ENCODE peak calls at places on chromosomes 2 and 18, in ten cellular contexts. One of them, this sample, is unnamed.

GRCh38 chr18:76487782-76488181 is 7.3 kb downstream of the ZNF516 start:
- DNase-seq in esophagus squamous epithelium: no peak
- DNase-seq in T-helper 1 cell: no peak
- DNase-seq in T-helper 9 cell: no peak
- DNase-seq in epithelial cell of prostate: no peak
- DNase-seq in iPS DF 19.7: no peak
- DNase-seq in COR-L47: no peak
- DNase-seq in activated T-helper 1 cell treated with Interleukin-2 at 50 U/mL for 16 hours: no peak
- DNase-seq in Daoy: no peak
- DNase-seq in activated CD8-positive, alpha-beta T cell treated with anti-CD3 and anti-CD28 coated beads for 36 hours: no peak
- DNase-seq in this sample: no peak

GRCh38 chr2:74835831-74836674 is 2.1 kb downstream of the HK2 start:
- DNase-seq in esophagus squamous epithelium: no peak
- DNase-seq in T-helper 1 cell: peak
- DNase-seq in T-helper 9 cell: no peak
- DNase-seq in epithelial cell of prostate: no peak
- DNase-seq in iPS DF 19.7: peak
- DNase-seq in COR-L47: peak
- DNase-seq in activated T-helper 1 cell treated with Interleukin-2 at 50 U/mL for 16 hours: no peak
- DNase-seq in Daoy: peak
- DNase-seq in activated CD8-positive, alpha-beta T cell treated with anti-CD3 and anti-CD28 coated beads for 36 hours: no peak
- DNase-seq in this sample: no peak

GRCh38 chr18:292271-292670 is 24.4 kb upstream of the THOC1 start:
- DNase-seq in esophagus squamous epithelium: no peak
- DNase-seq in T-helper 1 cell: no peak
- DNase-seq in T-helper 9 cell: no peak
- DNase-seq in epithelial cell of prostate: no peak
- DNase-seq in iPS DF 19.7: no peak
- DNase-seq in COR-L47: no peak
- DNase-seq in activated T-helper 1 cell treated with Interleukin-2 at 50 U/mL for 16 hours: no peak
- DNase-seq in Daoy: no peak
- DNase-seq in activated CD8-positive, alpha-beta T cell treated with anti-CD3 and anti-CD28 coated beads for 36 hours: no peak
- DNase-seq in this sample: no peak

GRCh38 chr2:100840519-100840918 is 20.6 kb downstream of the NPAS2 start:
- DNase-seq in esophagus squamous epithelium: no peak
- DNase-seq in T-helper 1 cell: no peak
- DNase-seq in T-helper 9 cell: no peak
- DNase-seq in epithelial cell of prostate: no peak
- DNase-seq in iPS DF 19.7: no peak
- DNase-seq in COR-L47: no peak
- DNase-seq in activated T-helper 1 cell treated with Interleukin-2 at 50 U/mL for 16 hours: no peak
- DNase-seq in Daoy: no peak
- DNase-seq in activated CD8-positive, alpha-beta T cell treated with anti-CD3 and anti-CD28 coated beads for 36 hours: no peak
- DNase-seq in this sample: no peak

GRCh38 chr2:238265605-238266004 is 22.8 kb downstream of the PER2 start:
- DNase-seq in esophagus squamous epithelium: no peak
- DNase-seq in T-helper 1 cell: no peak
- DNase-seq in T-helper 9 cell: no peak
- DNase-seq in epithelial cell of prostate: no peak
- DNase-seq in iPS DF 19.7: no peak
- DNase-seq in COR-L47: no peak
- DNase-seq in activated T-helper 1 cell treated with Interleukin-2 at 50 U/mL for 16 hours: no peak
- DNase-seq in Daoy: no peak
- DNase-seq in activated CD8-positive, alpha-beta T cell treated with anti-CD3 and anti-CD28 coated beads for 36 hours: no peak
- DNase-seq in this sample: no peak

GRCh38 chr2:30300456-30301221 is 69.3 kb downstream of the LBH start:
- DNase-seq in esophagus squamous epithelium: no peak
- DNase-seq in T-helper 1 cell: no peak
- DNase-seq in T-helper 9 cell: no peak
- DNase-seq in epithelial cell of prostate: no peak
- DNase-seq in iPS DF 19.7: no peak
- DNase-seq in COR-L47: no peak
- DNase-seq in activated T-helper 1 cell treated with Interleukin-2 at 50 U/mL for 16 hours: no peak
- DNase-seq in Daoy: no peak
- DNase-seq in activated CD8-positive, alpha-beta T cell treated with anti-CD3 and anti-CD28 coated beads for 36 hours: no peak
- DNase-seq in this sample: no peak

GRCh38 chr2:185208261-185208660 is 530.3 kb upstream of the FSIP2 start:
- DNase-seq in esophagus squamous epithelium: no peak
- DNase-seq in T-helper 1 cell: no peak
- DNase-seq in T-helper 9 cell: no peak
- DNase-seq in epithelial cell of prostate: no peak
- DNase-seq in iPS DF 19.7: peak
- DNase-seq in COR-L47: peak
- DNase-seq in activated T-helper 1 cell treated with Interleukin-2 at 50 U/mL for 16 hours: no peak
- DNase-seq in Daoy: peak
- DNase-seq in activated CD8-positive, alpha-beta T cell treated with anti-CD3 and anti-CD28 coated beads for 36 hours: peak
- DNase-seq in this sample: no peak

GRCh38 chr18:31679133-31679731 is 5.1 kb downstream of the B4GALT6 start:
- DNase-seq in esophagus squamous epithelium: no peak
- DNase-seq in T-helper 1 cell: no peak
- DNase-seq in T-helper 9 cell: no peak
- DNase-seq in epithelial cell of prostate: peak
- DNase-seq in iPS DF 19.7: no peak
- DNase-seq in COR-L47: no peak
- DNase-seq in activated T-helper 1 cell treated with Interleukin-2 at 50 U/mL for 16 hours: no peak
- DNase-seq in Daoy: peak
- DNase-seq in activated CD8-positive, alpha-beta T cell treated with anti-CD3 and anti-CD28 coated beads for 36 hours: no peak
- DNase-seq in this sample: no peak

GRCh38 chr2:197034969-197035368 is 108.5 kb upstream of the PGAP1 start:
- DNase-seq in esophagus squamous epithelium: no peak
- DNase-seq in T-helper 1 cell: no peak
- DNase-seq in T-helper 9 cell: no peak
- DNase-seq in epithelial cell of prostate: no peak
- DNase-seq in iPS DF 19.7: no peak
- DNase-seq in COR-L47: no peak
- DNase-seq in activated T-helper 1 cell treated with Interleukin-2 at 50 U/mL for 16 hours: no peak
- DNase-seq in Daoy: no peak
- DNase-seq in activated CD8-positive, alpha-beta T cell treated with anti-CD3 and anti-CD28 coated beads for 36 hours: no peak
- DNase-seq in this sample: no peak

GRCh38 chr2:227280895-227281294 is 44.2 kb upstream of the MFF start:
- DNase-seq in esophagus squamous epithelium: no peak
- DNase-seq in T-helper 1 cell: no peak
- DNase-seq in T-helper 9 cell: no peak
- DNase-seq in epithelial cell of prostate: no peak
- DNase-seq in iPS DF 19.7: no peak
- DNase-seq in COR-L47: no peak
- DNase-seq in activated T-helper 1 cell treated with Interleukin-2 at 50 U/mL for 16 hours: no peak
- DNase-seq in Daoy: no peak
- DNase-seq in activated CD8-positive, alpha-beta T cell treated with anti-CD3 and anti-CD28 coated beads for 36 hours: no peak
- DNase-seq in this sample: no peak

GRCh38 chr2:26671691-26672090 is 20.8 kb upstream of the KCNK3 start:
- DNase-seq in esophagus squamous epithelium: no peak
- DNase-seq in T-helper 1 cell: no peak
- DNase-seq in T-helper 9 cell: no peak
- DNase-seq in epithelial cell of prostate: no peak
- DNase-seq in iPS DF 19.7: no peak
- DNase-seq in COR-L47: no peak
- DNase-seq in activated T-helper 1 cell treated with Interleukin-2 at 50 U/mL for 16 hours: no peak
- DNase-seq in Daoy: no peak
- DNase-seq in activated CD8-positive, alpha-beta T cell treated with anti-CD3 and anti-CD28 coated beads for 36 hours: no peak
- DNase-seq in this sample: no peak

GRCh38 chr2:99777266-99777640 is 287.4 kb upstream of the REV1 start:
- DNase-seq in esophagus squamous epithelium: no peak
- DNase-seq in T-helper 1 cell: no peak
- DNase-seq in T-helper 9 cell: no peak
- DNase-seq in epithelial cell of prostate: no peak
- DNase-seq in iPS DF 19.7: no peak
- DNase-seq in COR-L47: no peak
- DNase-seq in activated T-helper 1 cell treated with Interleukin-2 at 50 U/mL for 16 hours: no peak
- DNase-seq in Daoy: no peak
- DNase-seq in activated CD8-positive, alpha-beta T cell treated with anti-CD3 and anti-CD28 coated beads for 36 hours: no peak
- DNase-seq in this sample: no peak

GRCh38 chr18:56413862-56414261 is 224.5 kb downstream of the TXNL1 start:
- DNase-seq in esophagus squamous epithelium: no peak
- DNase-seq in T-helper 1 cell: no peak
- DNase-seq in T-helper 9 cell: no peak
- DNase-seq in epithelial cell of prostate: no peak
- DNase-seq in iPS DF 19.7: no peak
- DNase-seq in COR-L47: no peak
- DNase-seq in activated T-helper 1 cell treated with Interleukin-2 at 50 U/mL for 16 hours: no peak
- DNase-seq in Daoy: no peak
- DNase-seq in activated CD8-positive, alpha-beta T cell treated with anti-CD3 and anti-CD28 coated beads for 36 hours: no peak
- DNase-seq in this sample: no peak

GRCh38 chr2:178811901-178812300 is 4.7 kb upstream of the TTN start:
- DNase-seq in esophagus squamous epithelium: no peak
- DNase-seq in T-helper 1 cell: no peak
- DNase-seq in T-helper 9 cell: no peak
- DNase-seq in epithelial cell of prostate: no peak
- DNase-seq in iPS DF 19.7: no peak
- DNase-seq in COR-L47: no peak
- DNase-seq in activated T-helper 1 cell treated with Interleukin-2 at 50 U/mL for 16 hours: no peak
- DNase-seq in Daoy: no peak
- DNase-seq in activated CD8-positive, alpha-beta T cell treated with anti-CD3 and anti-CD28 coated beads for 36 hours: no peak
- DNase-seq in this sample: no peak

GRCh38 chr2:128646691-128647090 is 328.0 kb upstream of the HS6ST1 start:
- DNase-seq in esophagus squamous epithelium: no peak
- DNase-seq in T-helper 1 cell: no peak
- DNase-seq in T-helper 9 cell: no peak
- DNase-seq in epithelial cell of prostate: no peak
- DNase-seq in iPS DF 19.7: no peak
- DNase-seq in COR-L47: no peak
- DNase-seq in activated T-helper 1 cell treated with Interleukin-2 at 50 U/mL for 16 hours: no peak
- DNase-seq in Daoy: no peak
- DNase-seq in activated CD8-positive, alpha-beta T cell treated with anti-CD3 and anti-CD28 coated beads for 36 hours: no peak
- DNase-seq in this sample: no peak

GRCh38 chr2:99984781-99985525 is 157.4 kb downstream of the AFF3 start:
- DNase-seq in esophagus squamous epithelium: no peak
- DNase-seq in T-helper 1 cell: no peak
- DNase-seq in T-helper 9 cell: no peak
- DNase-seq in epithelial cell of prostate: no peak
- DNase-seq in iPS DF 19.7: no peak
- DNase-seq in COR-L47: no peak
- DNase-seq in activated T-helper 1 cell treated with Interleukin-2 at 50 U/mL for 16 hours: no peak
- DNase-seq in Daoy: no peak
- DNase-seq in activated CD8-positive, alpha-beta T cell treated with anti-CD3 and anti-CD28 coated beads for 36 hours: no peak
- DNase-seq in this sample: no peak

GRCh38 chr2:239009001-239009961 is 161.4 kb downstream of the TWIST2 start:
- DNase-seq in esophagus squamous epithelium: no peak
- DNase-seq in T-helper 1 cell: no peak
- DNase-seq in T-helper 9 cell: no peak
- DNase-seq in epithelial cell of prostate: no peak
- DNase-seq in iPS DF 19.7: no peak
- DNase-seq in COR-L47: no peak
- DNase-seq in activated T-helper 1 cell treated with Interleukin-2 at 50 U/mL for 16 hours: no peak
- DNase-seq in Daoy: no peak
- DNase-seq in activated CD8-positive, alpha-beta T cell treated with anti-CD3 and anti-CD28 coated beads for 36 hours: no peak
- DNase-seq in this sample: no peak

GRCh38 chr2:223217373-223217772 is 165.4 kb downstream of the KCNE4 start:
- DNase-seq in esophagus squamous epithelium: no peak
- DNase-seq in T-helper 1 cell: no peak
- DNase-seq in T-helper 9 cell: no peak
- DNase-seq in epithelial cell of prostate: no peak
- DNase-seq in iPS DF 19.7: no peak
- DNase-seq in COR-L47: no peak
- DNase-seq in activated T-helper 1 cell treated with Interleukin-2 at 50 U/mL for 16 hours: no peak
- DNase-seq in Daoy: peak
- DNase-seq in activated CD8-positive, alpha-beta T cell treated with anti-CD3 and anti-CD28 coated beads for 36 hours: no peak
- DNase-seq in this sample: no peak

GRCh38 chr2:30926606-30927005 is 119.4 kb upstream of the CAPN13 start:
- DNase-seq in esophagus squamous epithelium: no peak
- DNase-seq in T-helper 1 cell: no peak
- DNase-seq in T-helper 9 cell: no peak
- DNase-seq in epithelial cell of prostate: no peak
- DNase-seq in iPS DF 19.7: no peak
- DNase-seq in COR-L47: no peak
- DNase-seq in activated T-helper 1 cell treated with Interleukin-2 at 50 U/mL for 16 hours: no peak
- DNase-seq in Daoy: no peak
- DNase-seq in activated CD8-positive, alpha-beta T cell treated with anti-CD3 and anti-CD28 coated beads for 36 hours: no peak
- DNase-seq in this sample: no peak

GRCh38 chr2:95278051-95278471 is 3.8 kb downstream of the PROM2 start:
- DNase-seq in esophagus squamous epithelium: no peak
- DNase-seq in T-helper 1 cell: no peak
- DNase-seq in T-helper 9 cell: no peak
- DNase-seq in epithelial cell of prostate: peak
- DNase-seq in iPS DF 19.7: no peak
- DNase-seq in COR-L47: no peak
- DNase-seq in activated T-helper 1 cell treated with Interleukin-2 at 50 U/mL for 16 hours: no peak
- DNase-seq in Daoy: peak
- DNase-seq in activated CD8-positive, alpha-beta T cell treated with anti-CD3 and anti-CD28 coated beads for 36 hours: no peak
- DNase-seq in this sample: no peak

GRCh38 chr2:50840346-50841124 is 191.4 kb downstream of the NRXN1 start:
- DNase-seq in esophagus squamous epithelium: no peak
- DNase-seq in T-helper 1 cell: no peak
- DNase-seq in T-helper 9 cell: no peak
- DNase-seq in epithelial cell of prostate: no peak
- DNase-seq in iPS DF 19.7: no peak
- DNase-seq in COR-L47: no peak
- DNase-seq in activated T-helper 1 cell treated with Interleukin-2 at 50 U/mL for 16 hours: no peak
- DNase-seq in Daoy: no peak
- DNase-seq in activated CD8-positive, alpha-beta T cell treated with anti-CD3 and anti-CD28 coated beads for 36 hours: no peak
- DNase-seq in this sample: no peak

GRCh38 chr2:46814160-46814559 is 101.4 kb downstream of the MCFD2 start:
- DNase-seq in esophagus squamous epithelium: no peak
- DNase-seq in T-helper 1 cell: no peak
- DNase-seq in T-helper 9 cell: no peak
- DNase-seq in epithelial cell of prostate: no peak
- DNase-seq in iPS DF 19.7: no peak
- DNase-seq in COR-L47: no peak
- DNase-seq in activated T-helper 1 cell treated with Interleukin-2 at 50 U/mL for 16 hours: no peak
- DNase-seq in Daoy: no peak
- DNase-seq in activated CD8-positive, alpha-beta T cell treated with anti-CD3 and anti-CD28 coated beads for 36 hours: peak
- DNase-seq in this sample: no peak

GRCh38 chr2:62897187-62897827 is 153.3 kb upstream of the OTX1 start:
- DNase-seq in esophagus squamous epithelium: no peak
- DNase-seq in T-helper 1 cell: no peak
- DNase-seq in T-helper 9 cell: no peak
- DNase-seq in epithelial cell of prostate: no peak
- DNase-seq in iPS DF 19.7: no peak
- DNase-seq in COR-L47: no peak
- DNase-seq in activated T-helper 1 cell treated with Interleukin-2 at 50 U/mL for 16 hours: no peak
- DNase-seq in Daoy: no peak
- DNase-seq in activated CD8-positive, alpha-beta T cell treated with anti-CD3 and anti-CD28 coated beads for 36 hours: no peak
- DNase-seq in this sample: no peak

GRCh38 chr2:46143401-46144132 is 153.6 kb upstream of the EPAS1 start:
- DNase-seq in esophagus squamous epithelium: no peak
- DNase-seq in T-helper 1 cell: no peak
- DNase-seq in T-helper 9 cell: no peak
- DNase-seq in epithelial cell of prostate: no peak
- DNase-seq in iPS DF 19.7: no peak
- DNase-seq in COR-L47: no peak
- DNase-seq in activated T-helper 1 cell treated with Interleukin-2 at 50 U/mL for 16 hours: no peak
- DNase-seq in Daoy: no peak
- DNase-seq in activated CD8-positive, alpha-beta T cell treated with anti-CD3 and anti-CD28 coated beads for 36 hours: no peak
- DNase-seq in this sample: no peak

GRCh38 chr2:126750506-126750905 is 94.5 kb downstream of the GYPC start:
- DNase-seq in esophagus squamous epithelium: no peak
- DNase-seq in T-helper 1 cell: no peak
- DNase-seq in T-helper 9 cell: no peak
- DNase-seq in epithelial cell of prostate: no peak
- DNase-seq in iPS DF 19.7: no peak
- DNase-seq in COR-L47: no peak
- DNase-seq in activated T-helper 1 cell treated with Interleukin-2 at 50 U/mL for 16 hours: no peak
- DNase-seq in Daoy: no peak
- DNase-seq in activated CD8-positive, alpha-beta T cell treated with anti-CD3 and anti-CD28 coated beads for 36 hours: no peak
- DNase-seq in this sample: no peak

GRCh38 chr2:177075254-177075653 is 137.3 kb upstream of the HNRNPA3 start:
- DNase-seq in esophagus squamous epithelium: no peak
- DNase-seq in T-helper 1 cell: no peak
- DNase-seq in T-helper 9 cell: no peak
- DNase-seq in epithelial cell of prostate: no peak
- DNase-seq in iPS DF 19.7: no peak
- DNase-seq in COR-L47: no peak
- DNase-seq in activated T-helper 1 cell treated with Interleukin-2 at 50 U/mL for 16 hours: no peak
- DNase-seq in Daoy: peak
- DNase-seq in activated CD8-positive, alpha-beta T cell treated with anti-CD3 and anti-CD28 coated beads for 36 hours: no peak
- DNase-seq in this sample: no peak

GRCh38 chr2:152513681-152514080 is 178.7 kb downstream of the FMNL2 start:
- DNase-seq in esophagus squamous epithelium: no peak
- DNase-seq in T-helper 1 cell: no peak
- DNase-seq in T-helper 9 cell: no peak
- DNase-seq in epithelial cell of prostate: no peak
- DNase-seq in iPS DF 19.7: no peak
- DNase-seq in COR-L47: no peak
- DNase-seq in activated T-helper 1 cell treated with Interleukin-2 at 50 U/mL for 16 hours: no peak
- DNase-seq in Daoy: peak
- DNase-seq in activated CD8-positive, alpha-beta T cell treated with anti-CD3 and anti-CD28 coated beads for 36 hours: no peak
- DNase-seq in this sample: no peak

GRCh38 chr2:24421668-24422067 is 61.3 kb upstream of the ITSN2 start:
- DNase-seq in esophagus squamous epithelium: no peak
- DNase-seq in T-helper 1 cell: peak
- DNase-seq in T-helper 9 cell: peak
- DNase-seq in epithelial cell of prostate: no peak
- DNase-seq in iPS DF 19.7: peak
- DNase-seq in COR-L47: peak
- DNase-seq in activated T-helper 1 cell treated with Interleukin-2 at 50 U/mL for 16 hours: peak
- DNase-seq in Daoy: peak
- DNase-seq in activated CD8-positive, alpha-beta T cell treated with anti-CD3 and anti-CD28 coated beads for 36 hours: peak
- DNase-seq in this sample: peak